ENCODE peak calls at places on chromosomes 6 and 20, in seven cellular contexts. J is GM04504; Q is osteocyte; Y is mesenchymal stem cell; B is type B pancreatic cell; Z is stomach; O is CD8-positive, alpha-beta T cell. S is an unnamed sample.
A peak's percentile ranks its signal among the peaks of the same experiment; 100 is the strongest.

GRCh38 chr6:30749554-30750378 is 5.4 kb upstream of the IER3 start:
- DNase-seq in J (no peak), Q (no peak), Y (no peak), B (no peak), Z (peak; percentile 84), O (no peak), S (no peak)

GRCh38 chr6:160391419-160392116 is 43.4 kb downstream of the SLC22A3 start:
- DNase-seq in J (no peak), Q (no peak), Y (peak; percentile 3), B (no peak), Z (no peak), O (no peak), S (no peak)

GRCh38 chr20:14478126-14478525 is 140.7 kb upstream of the FLRT3 start:
- DNase-seq in J (no peak), Q (no peak), Y (no peak), B (no peak), Z (no peak), O (no peak), S (no peak)

GRCh38 chr20:38873050-38873581 is 53.1 kb upstream of the FAM83D start:
- DNase-seq in J (no peak), Q (no peak), Y (no peak), B (no peak), Z (no peak), O (peak; percentile 85), S (no peak)

GRCh38 chr6:125114248-125114858 is 39.2 kb upstream of the TPD52L1 start:
- DNase-seq in J (no peak), Q (no peak), Y (peak; percentile 66), B (no peak), Z (peak; percentile 68), O (peak; percentile 24), S (peak; percentile 28)

GRCh38 chr6:130365166-130366010 is 429 bp upstream of the TMEM200A start:
- DNase-seq in J (peak; percentile 47), Q (peak; percentile 94), Y (peak; percentile 81), B (peak; percentile 90), Z (peak; percentile 62), O (peak; percentile 29), S (peak; percentile 54)

GRCh38 chr6:32967151-32968091 is 973 bp upstream of the BRD2 start:
- DNase-seq in J (no peak), Q (no peak), Y (peak; percentile 67), B (no peak), Z (no peak), O (no peak), S (no peak)

GRCh38 chr6:35669441-35669776 is 19.3 kb downstream of the FKBP5 start:
- DNase-seq in J (no peak), Q (no peak), Y (peak; percentile 73), B (no peak), Z (no peak), O (no peak), S (no peak)

GRCh38 chr20:64035933-64036345 is at the start of gene C20orf204:
- DNase-seq in J (no peak), Q (no peak), Y (no peak), B (no peak), Z (no peak), O (peak; percentile 18), S (no peak)

GRCh38 chr20:31751126-31751525 is 12.0 kb downstream of the TPX2 start:
- DNase-seq in J (peak; percentile 87), Q (no peak), Y (peak; percentile 78), B (no peak), Z (no peak), O (no peak), S (no peak)

GRCh38 chr6:11331136-11331535 is 98.7 kb upstream of the NEDD9 start:
- DNase-seq in J (no peak), Q (no peak), Y (no peak), B (no peak), Z (no peak), O (no peak), S (no peak)

GRCh38 chr6:110089323-110089722 is 90.1 kb downstream of the WASF1 start:
- DNase-seq in J (no peak), Q (no peak), Y (no peak), B (no peak), Z (no peak), O (no peak), S (no peak)

GRCh38 chr6:13694562-13694961 is 17.1 kb downstream of the RANBP9 start:
- DNase-seq in J (no peak), Q (no peak), Y (no peak), B (no peak), Z (no peak), O (no peak), S (no peak)

GRCh38 chr20:13526551-13526950 is 112.2 kb downstream of the TASP1 start:
- DNase-seq in J (no peak), Q (no peak), Y (peak; percentile 17), B (no peak), Z (no peak), O (no peak), S (no peak)

GRCh38 chr6:50093116-50093937 is 43.6 kb upstream of the DEFB112 start:
- DNase-seq in J (no peak), Q (no peak), Y (no peak), B (no peak), Z (no peak), O (no peak), S (no peak)

GRCh38 chr6:8245736-8246135 is 143.4 kb upstream of the EEF1E1 start:
- DNase-seq in J (no peak), Q (no peak), Y (no peak), B (no peak), Z (no peak), O (no peak), S (no peak)

GRCh38 chr6:106736502-106736901 is 107.1 kb downstream of the QRSL1 start:
- DNase-seq in J (no peak), Q (no peak), Y (peak; percentile 4), B (no peak), Z (no peak), O (no peak), S (no peak)

GRCh38 chr20:52037370-52037769 is 154.2 kb downstream of the ZFP64 start:
- DNase-seq in J (no peak), Q (no peak), Y (no peak), B (no peak), Z (no peak), O (no peak), S (no peak)

GRCh38 chr20:62479218-62479617 is 3.4 kb upstream of the GATA5 start:
- DNase-seq in J (no peak), Q (no peak), Y (no peak), B (no peak), Z (no peak), O (no peak), S (no peak)

GRCh38 chr6:17945575-17945974 is 41.9 kb downstream of the KIF13A start:
- DNase-seq in J (no peak), Q (no peak), Y (no peak), B (no peak), Z (no peak), O (no peak), S (no peak)

S was measured in NCI-H1930.